ENCODE peak calls at places on chromosomes 1 and 21, in four cellular contexts. One of them, this sample, is unnamed.

GRCh38 chr1:198660341-198661056 is 21.7 kb downstream of the PTPRC start:
- DNase-seq in fibroblast of lung: no peak
- DNase-seq in GM12878: no peak
- DNase-seq in lower leg skin: no peak
- DNase-seq in this sample: no peak

GRCh38 chr21:46048926-46049889 is 48.7 kb upstream of the COL6A2 start:
- DNase-seq in lower leg skin: peak; percentile 97
- DNase-seq in fibroblast of lung: peak; percentile 100
- DNase-seq in GM12878: no peak
- DNase-seq in this sample: no peak

GRCh38 chr1:236067854-236068454 is 3.1 kb upstream of the NID1 start:
- DNase-seq in lower leg skin: no peak
- DNase-seq in fibroblast of lung: peak; percentile 91
- DNase-seq in GM12878: no peak
- DNase-seq in this sample: no peak

GRCh38 chr1:111274653-111275052 is 16.0 kb upstream of the CHIA start:
- DNase-seq in GM12878: no peak
- DNase-seq in lower leg skin: no peak
- DNase-seq in fibroblast of lung: no peak
- DNase-seq in this sample: no peak

GRCh38 chr1:159826436-159827101 is at the start of gene SLAMF8:
- DNase-seq in fibroblast of lung: no peak
- DNase-seq in GM12878: peak; percentile 33
- DNase-seq in lower leg skin: no peak
- DNase-seq in this sample: no peak

GRCh38 chr1:161934278-161934608 is 89.4 kb downstream of the OLFML2B start:
- DNase-seq in fibroblast of lung: no peak
- DNase-seq in GM12878: no peak
- DNase-seq in lower leg skin: no peak
- DNase-seq in this sample: no peak

GRCh38 chr21:14271053-14271452 is 55.1 kb downstream of the RBM11 start:
- DNase-seq in fibroblast of lung: no peak
- DNase-seq in lower leg skin: no peak
- DNase-seq in GM12878: no peak
- DNase-seq in this sample: no peak

GRCh38 chr1:41751804-41752513 is 166.8 kb downstream of the HIVEP3 start:
- DNase-seq in lower leg skin: no peak
- DNase-seq in GM12878: peak; percentile 86
- DNase-seq in fibroblast of lung: peak; percentile 79
- DNase-seq in this sample: no peak

GRCh38 chr1:17365271-17365670 is 6.7 kb upstream of the PADI6 start:
- DNase-seq in lower leg skin: no peak
- DNase-seq in GM12878: no peak
- DNase-seq in fibroblast of lung: no peak
- DNase-seq in this sample: no peak

GRCh38 chr21:36038701-36039497 is 21.4 kb downstream of the SETD4 start:
- DNase-seq in fibroblast of lung: no peak
- DNase-seq in GM12878: no peak
- DNase-seq in lower leg skin: peak; percentile 77
- DNase-seq in this sample: no peak

GRCh38 chr1:235644693-235645305 is 4.8 kb downstream of the GNG4 start:
- DNase-seq in fibroblast of lung: no peak
- DNase-seq in GM12878: no peak
- DNase-seq in lower leg skin: peak; percentile 74
- DNase-seq in this sample: no peak

GRCh38 chr1:71561729-71562128 is 480.9 kb upstream of the ZRANB2 start:
- DNase-seq in fibroblast of lung: peak; percentile 85
- DNase-seq in GM12878: no peak
- DNase-seq in lower leg skin: no peak
- DNase-seq in this sample: no peak

GRCh38 chr1:65948609-65949229 is 156.0 kb downstream of the PDE4B start:
- DNase-seq in fibroblast of lung: peak; percentile 97
- DNase-seq in GM12878: no peak
- DNase-seq in lower leg skin: no peak
- DNase-seq in this sample: no peak

GRCh38 chr1:33471416-33471815 is 1.0 kb upstream of the ZSCAN20 start:
- DNase-seq in GM12878: no peak
- DNase-seq in lower leg skin: no peak
- DNase-seq in fibroblast of lung: no peak
- DNase-seq in this sample: no peak
- H3K4me3 ChIP-seq in GM12878: no peak overlapping the region
- H3K4me3 ChIP-seq in lower leg skin: no peak overlapping the region
- H3K4me3 ChIP-seq in fibroblast of lung: no peak overlapping the region
- H3K4me3 ChIP-seq in this sample: no peak overlapping the region

GRCh38 chr1:886760-887159 is 37.0 kb upstream of the SAMD11 start:
- DNase-seq in fibroblast of lung: no peak
- DNase-seq in GM12878: no peak
- DNase-seq in lower leg skin: peak; percentile 76
- DNase-seq in this sample: no peak

GRCh38 chr1:888297-888696 is 35.4 kb upstream of the SAMD11 start:
- DNase-seq in fibroblast of lung: no peak
- DNase-seq in lower leg skin: no peak
- DNase-seq in GM12878: no peak
- DNase-seq in this sample: no peak

GRCh38 chr1:886311-886710 is 37.4 kb upstream of the SAMD11 start:
- DNase-seq in fibroblast of lung: no peak
- DNase-seq in lower leg skin: no peak
- DNase-seq in GM12878: no peak
- DNase-seq in this sample: no peak

DNA sequence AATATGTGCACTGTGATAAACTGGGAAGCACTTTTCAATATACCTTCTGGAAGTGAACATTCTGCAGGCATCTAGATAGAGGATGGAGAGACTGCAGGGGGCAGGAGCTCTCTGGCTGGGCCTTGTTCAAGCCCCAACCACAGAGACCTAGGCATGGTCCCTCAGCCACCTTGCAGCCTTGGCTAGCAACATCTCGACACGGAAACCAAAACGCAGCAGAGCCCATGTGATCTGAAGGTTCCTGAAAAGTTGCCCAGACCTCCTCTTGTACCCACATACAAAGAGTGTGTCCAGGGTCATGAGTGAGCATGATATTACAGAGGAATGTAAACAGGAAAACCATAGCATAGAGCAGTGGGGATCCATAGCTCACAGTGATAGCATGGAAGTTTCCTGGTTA is 33.1 kb upstream of the SAMD11 start:
- DNase-seq in fibroblast of lung: peak; percentile 24
- DNase-seq in GM12878: no peak
- DNase-seq in lower leg skin: peak; percentile 62
- DNase-seq in this sample: no peak
- TF ChIP-seq CTCF in fibroblast of lung: no peak
- TF ChIP-seq CTCF in GM12878: no peak
- TF ChIP-seq CTCF in lower leg skin: no peak
- TF ChIP-seq CTCF in this sample: no peak

GRCh38 chr1:109977225-109977624 is 7.3 kb upstream of the AHCYL1 start:
- DNase-seq in GM12878: no peak
- DNase-seq in fibroblast of lung: no peak
- DNase-seq in lower leg skin: no peak
- DNase-seq in this sample: no peak

GRCh38 chr1:109979489-109980091 is 5.0 kb upstream of the AHCYL1 start:
- DNase-seq in GM12878: no peak
- DNase-seq in fibroblast of lung: peak; percentile 68
- DNase-seq in lower leg skin: no peak
- DNase-seq in this sample: no peak

GRCh38 chr1:109975718-109976117 is 8.8 kb upstream of the AHCYL1 start:
- DNase-seq in GM12878: no peak
- DNase-seq in fibroblast of lung: peak; percentile 86
- DNase-seq in lower leg skin: no peak
- DNase-seq in this sample: no peak

GRCh38 chr1:109978761-109979488 is 5.6 kb upstream of the AHCYL1 start:
- DNase-seq in GM12878: no peak
- DNase-seq in fibroblast of lung: peak; percentile 50
- DNase-seq in lower leg skin: no peak
- DNase-seq in this sample: no peak

DNA sequence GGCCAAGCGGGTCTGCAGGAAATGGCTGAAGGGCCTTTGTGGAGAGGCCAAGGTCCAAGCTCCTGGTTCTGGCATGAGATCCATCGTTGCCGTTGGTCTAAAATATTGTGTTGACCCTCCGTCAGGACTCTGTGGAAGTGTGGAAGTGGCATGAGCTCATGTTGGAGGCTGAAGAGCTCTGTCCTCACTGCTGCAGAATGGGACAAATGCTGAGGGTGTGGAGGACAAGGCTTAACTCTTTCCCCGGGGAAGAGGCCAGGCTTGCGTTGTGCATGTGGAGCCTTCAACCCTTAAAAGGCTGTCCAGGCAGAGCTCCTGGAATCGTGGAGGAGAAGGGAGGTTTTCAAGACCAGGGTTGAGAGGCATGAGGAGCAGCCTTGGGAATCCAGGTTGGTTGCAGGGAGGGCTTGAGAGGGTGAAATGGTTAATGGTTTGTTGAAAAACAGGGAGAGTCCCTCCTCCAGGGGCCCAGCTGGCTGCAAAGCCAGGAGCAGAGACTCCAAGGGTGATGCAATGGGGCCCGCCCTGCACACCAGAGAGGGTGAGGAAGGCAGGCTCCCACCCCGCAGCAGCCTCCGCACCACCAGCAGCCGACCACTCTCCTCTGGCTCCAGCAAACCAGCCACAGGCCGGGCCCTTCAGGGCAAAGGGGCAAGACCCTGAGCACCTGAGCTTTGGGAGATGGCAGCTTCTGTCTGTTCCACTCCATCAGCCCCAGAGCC is 6.7 kb upstream of the AHCYL1 start:
- DNase-seq in GM12878: no peak
- DNase-seq in fibroblast of lung: no peak
- DNase-seq in lower leg skin: no peak
- DNase-seq in this sample: no peak
- H3K4me3 ChIP-seq in GM12878: no peak overlapping the region
- H3K4me3 ChIP-seq in fibroblast of lung: no peak overlapping the region
- H3K4me3 ChIP-seq in lower leg skin: no peak overlapping the region
- H3K4me3 ChIP-seq in this sample: no peak overlapping the region

GRCh38 chr1:20713440-20713839 is 4.4 kb downstream of the KIF17 start:
- DNase-seq in GM12878: no peak
- DNase-seq in lower leg skin: no peak
- DNase-seq in fibroblast of lung: no peak
- DNase-seq in this sample: no peak

GRCh38 chr1:20712210-20712577 is 5.6 kb downstream of the KIF17 start:
- DNase-seq in lower leg skin: no peak
- DNase-seq in fibroblast of lung: no peak
- DNase-seq in GM12878: no peak
- DNase-seq in this sample: no peak

GRCh38 chr1:20709868-20710267 is 7.9 kb downstream of the KIF17 start:
- DNase-seq in GM12878: no peak
- DNase-seq in fibroblast of lung: no peak
- DNase-seq in lower leg skin: no peak
- DNase-seq in this sample: no peak

GRCh38 chr1:20710450-20711284 is 7.1 kb downstream of the KIF17 start:
- DNase-seq in GM12878: no peak
- DNase-seq in fibroblast of lung: no peak
- DNase-seq in lower leg skin: no peak
- DNase-seq in this sample: no peak

GRCh38 chr1:20711285-20712209 is 6.3 kb downstream of the KIF17 start:
- DNase-seq in GM12878: no peak
- DNase-seq in lower leg skin: no peak
- DNase-seq in fibroblast of lung: no peak
- DNase-seq in this sample: no peak
- TF ChIP-seq CTCF in GM12878: no peak
- TF ChIP-seq CTCF in lower leg skin: no peak
- TF ChIP-seq CTCF in fibroblast of lung: no peak
- TF ChIP-seq CTCF in this sample: no peak

GRCh38 chr1:147177611-147178370 is 5.5 kb upstream of the PRKAB2 start:
- DNase-seq in GM12878: no peak
- DNase-seq in fibroblast of lung: peak; percentile 85
- DNase-seq in lower leg skin: peak; percentile 86
- DNase-seq in this sample: no peak
- H3K4me3 ChIP-seq in GM12878: no peak overlapping the region
- H3K4me3 ChIP-seq in fibroblast of lung: peak overlapping the region; percentile 12
- H3K4me3 ChIP-seq in lower leg skin: no peak overlapping the region
- H3K4me3 ChIP-seq in this sample: peak overlapping the region; percentile 55

This sample was measured in thoracic aorta.